ENCODE peak calls at places on chromosomes 1 and 21, in five cellular contexts. V, A, K, S and U are unnamed samples.

GRCh38 chr1:9593492-9594465 is 5.1 kb downstream of the TMEM201 start:
- DNase-seq in S (peak), V (peak), A (peak), K (peak), U (peak)

GRCh38 chr1:154864189-154864985 is 5.7 kb downstream of the KCNN3 start:
- DNase-seq in A (no peak), S (no peak), V (no peak), K (no peak), U (no peak)

GRCh38 chr1:94729287-94729686 is 90.9 kb upstream of the SLC44A3 start:
- DNase-seq in K (no peak), S (no peak), A (peak), V (no peak), U (no peak)

GRCh38 chr1:231020139-231020601 is 19.9 kb downstream of the FAM89A start:
- DNase-seq in A (no peak), V (no peak), K (no peak), S (no peak), U (peak)

GRCh38 chr1:18530567-18531502 is 50.1 kb downstream of the KLHDC7A start:
- DNase-seq in A (no peak), V (no peak), S (no peak), K (peak), U (peak)

GRCh38 chr1:50517488-50517887 is 94.2 kb upstream of the DMRTA2 start:
- DNase-seq in S (no peak), V (no peak), K (no peak), A (no peak), U (peak)

GRCh38 chr1:46747683-46748288 is 28.9 kb upstream of the EFCAB14 start:
- DNase-seq in S (no peak), A (peak), V (peak), K (peak), U (peak)

GRCh38 chr1:220113136-220113695 is 19.3 kb downstream of the IARS2 start:
- DNase-seq in K (peak), S (no peak), V (peak), A (peak), U (peak)

GRCh38 chr1:6358757-6359567 is 34.6 kb downstream of the ACOT7 start:
- DNase-seq in S (no peak), A (peak), K (no peak), V (no peak), U (peak)

GRCh38 chr1:39282537-39283216 is 78.2 kb downstream of the MACF1 start:
- DNase-seq in S (no peak), K (no peak), V (no peak), A (no peak), U (no peak)

GRCh38 chr1:153617677-153618076 is 1.6 kb upstream of the S100A14 start:
- DNase-seq in V (no peak), S (no peak), A (peak), K (peak), U (peak)

GRCh38 chr1:22976461-22977243 is 4.0 kb upstream of the LACTBL1 start:
- DNase-seq in S (peak), K (peak), V (peak), A (peak), U (peak)

GRCh38 chr1:186958520-186958919 is 129.8 kb downstream of the PLA2G4A start:
- DNase-seq in S (no peak), K (no peak), A (no peak), V (peak), U (peak)

GRCh38 chr21:46126321-46127238 is 28.7 kb downstream of the COL6A2 start:
- DNase-seq in S (no peak), V (no peak), A (no peak), K (no peak), U (no peak)

GRCh38 chr1:149977345-149977744 is 33.2 kb downstream of the OTUD7B start:
- DNase-seq in K (no peak), A (no peak), S (no peak), V (no peak), U (no peak)

GRCh38 chr1:20405893-20406604 is 80.0 kb downstream of the CAMK2N1 start:
- DNase-seq in S (no peak), K (no peak), A (peak), V (no peak), U (no peak)

GRCh38 chr1:157626099-157626498 is 28.2 kb upstream of the FCRL4 start:
- DNase-seq in V (peak), S (peak), A (no peak), K (peak), U (peak)

GRCh38 chr21:32172106-32172505 is 106.7 kb downstream of the MIS18A start:
- DNase-seq in V (no peak), S (no peak), A (no peak), K (no peak), U (no peak)

GRCh38 chr1:223363856-223364684 is at the start of gene SUSD4:
- DNase-seq in V (peak), S (no peak), A (no peak), K (peak), U (peak)

GRCh38 chr1:912740-913301 is 10.9 kb upstream of the SAMD11 start:
- DNase-seq in V (peak), A (no peak), K (no peak), S (no peak), U (peak)

GRCh38 chr1:1035291-1035931 is 15.5 kb downstream of the AGRN start:
- DNase-seq in A (no peak), S (no peak), K (no peak), V (no peak), U (no peak)

GRCh38 chr21:25887166-25887565 is 152.4 kb downstream of the GABPA start:
- DNase-seq in A (no peak), S (no peak), K (no peak), V (peak), U (no peak)

GRCh38 chr1:245953876-245954660 is 553.0 kb downstream of the SMYD3 start:
- DNase-seq in V (no peak), A (peak), S (peak), K (no peak), U (peak)

GRCh38 chr1:8055973-8056372 is 29.9 kb upstream of the ERRFI1 start:
- DNase-seq in K (no peak), V (peak), A (no peak), S (no peak), U (peak)

GRCh38 chr1:173206816-173207595 is at the start of gene TNFSF4:
- DNase-seq in A (peak), K (no peak), S (no peak), V (no peak), U (peak)
- TF ChIP-seq MYC in A (no peak), K (no peak), S (no peak), V (no peak), U (no peak)

DNA sequence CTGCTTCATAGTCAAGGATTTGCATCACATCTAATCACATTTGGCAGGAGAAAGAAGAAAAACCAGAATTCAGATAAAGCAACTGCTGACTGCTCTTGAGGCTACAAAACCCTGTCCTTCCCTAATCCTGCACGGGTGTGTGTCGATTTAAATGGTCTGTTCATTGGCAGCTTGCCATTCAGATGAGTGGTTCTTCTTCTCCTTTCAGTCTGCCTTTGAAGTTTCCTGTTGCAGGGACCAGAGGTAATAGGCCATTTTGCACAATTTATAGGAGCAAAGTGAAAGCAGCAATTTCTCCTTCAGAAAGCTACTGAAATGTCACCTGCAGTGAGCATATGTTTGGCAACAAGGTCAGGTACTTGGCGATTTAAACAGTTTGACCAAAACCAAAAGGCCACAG is 215.3 kb downstream of the OLFM3 start:
- DNase-seq in V (no peak), K (no peak), A (no peak), S (no peak), U (peak)
- TF ChIP-seq MYC in V (no peak), K (no peak), A (no peak), S (no peak), U (no peak)

GRCh38 chr21:43644609-43645008 is 14.7 kb downstream of the HSF2BP start:
- DNase-seq in A (peak), S (no peak), V (peak), K (no peak), U (no peak)
- TF ChIP-seq MYC in A (no peak), S (no peak), V (no peak), K (no peak), U (no peak)

GRCh38 chr1:77504986-77505385 is 177.5 kb downstream of the ZZZ3 start:
- DNase-seq in K (no peak), A (peak), S (no peak), V (no peak), U (peak)
- TF ChIP-seq MYC in K (no peak), A (no peak), S (no peak), V (no peak), U (no peak)

DNA sequence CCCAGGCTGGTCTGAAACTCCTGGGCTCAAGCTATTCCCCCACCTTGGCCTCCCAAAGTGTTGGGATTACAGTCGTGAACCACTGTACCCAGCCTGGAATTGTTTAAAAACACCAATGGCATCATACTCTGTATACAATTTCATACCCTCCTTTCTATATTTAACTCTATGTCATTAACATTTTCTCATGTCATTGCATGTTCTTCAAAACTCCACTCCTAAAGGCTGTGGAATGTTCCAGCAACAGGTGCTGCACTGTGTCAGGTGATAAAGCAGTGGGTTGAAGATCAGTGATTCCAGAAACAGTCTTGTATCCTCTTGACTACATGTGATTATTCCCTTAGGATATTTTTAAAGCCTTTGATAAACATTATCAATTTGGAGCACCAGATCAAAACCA is 36.7 kb upstream of the GRHL3 start:
- DNase-seq in V (no peak), S (no peak), K (no peak), A (no peak), U (no peak)
- TF ChIP-seq MYC in V (no peak), S (no peak), K (no peak), A (no peak), U (no peak)

GRCh38 chr1:159211331-159212136 is 6.9 kb downstream of the ACKR1 start:
- DNase-seq in V (peak), A (peak), K (peak), S (no peak), U (peak)

GRCh38 chr1:159208460-159208825 is 3.8 kb downstream of the ACKR1 start:
- DNase-seq in S (no peak), V (no peak), K (no peak), A (no peak), U (no peak)

GRCh38 chr1:159218846-159219636 is 14.4 kb downstream of the ACKR1 start:
- DNase-seq in A (no peak), V (no peak), S (no peak), K (no peak), U (no peak)

GRCh38 chr1:159212596-159212995 is 7.9 kb downstream of the ACKR1 start:
- DNase-seq in K (no peak), S (no peak), A (no peak), V (no peak), U (no peak)

GRCh38 chr1:159214149-159214760 is 9.6 kb downstream of the ACKR1 start:
- DNase-seq in V (peak), A (peak), K (peak), S (no peak), U (peak)
- TF ChIP-seq MYC in V (no peak), A (no peak), K (no peak), S (no peak), U (no peak)